ENCODE peak calls at places on chromosomes 12 and 14, in four cellular contexts. U is HepG2, X is GM12878, I is H1. O is an unnamed sample.

GRCh38 chr14:74038015-74038859 is 19.1 kb downstream of the BBOF1 start:
- DNase-seq in X (no peak), I (no peak), U (peak; percentile 67), O (peak; percentile 33)

GRCh38 chr14:48536318-48536717 is 860.9 kb upstream of the MDGA2 start:
- DNase-seq in X (no peak), U (peak; percentile 4), I (peak; percentile 19), O (peak; percentile 6)

GRCh38 chr12:96047151-96047620 is 11.8 kb upstream of the LTA4H start:
- DNase-seq in X (no peak), I (no peak), U (no peak), O (no peak)

GRCh38 chr12:12924169-12924568 is 27.8 kb downstream of the GPRC5D start:
- DNase-seq in X (no peak), U (no peak), I (no peak), O (no peak)

GRCh38 chr14:74630881-74631690 is 19.0 kb upstream of the LTBP2 start:
- DNase-seq in I (no peak), X (no peak), U (no peak), O (no peak)

GRCh38 chr12:124509676-124510300 is 57.6 kb downstream of the NCOR2 start:
- DNase-seq in I (no peak), U (peak; percentile 86), X (no peak), O (no peak)

GRCh38 chr14:100290607-100291304 is 15.5 kb downstream of the SLC25A29 start:
- DNase-seq in U (peak; percentile 86), X (no peak), I (no peak), O (no peak)

GRCh38 chr12:121793501-121793835 is at the start of gene RHOF:
- DNase-seq in I (no peak), U (no peak), X (no peak), O (peak; percentile 63)

GRCh38 chr12:62631531-62632520 is 165.2 kb downstream of the MON2 start:
- DNase-seq in U (peak; percentile 25), X (no peak), I (no peak), O (no peak)

GRCh38 chr14:64970776-64971451 is 1.2 kb downstream of the RAB15 start:
- DNase-seq in X (no peak), I (no peak), U (no peak), O (no peak)

GRCh38 chr14:68479247-68479646 is 313.6 kb downstream of the ZFP36L1 start:
- DNase-seq in U (no peak), X (no peak), I (no peak), O (no peak)

GRCh38 chr14:64337901-64338615 is 43.9 kb upstream of the ESR2 start:
- DNase-seq in I (peak; percentile 19), U (peak; percentile 47), X (no peak), O (peak; percentile 57)

GRCh38 chr12:38697290-38697689 is 208.1 kb downstream of the CPNE8 start:
- DNase-seq in U (no peak), X (no peak), I (no peak), O (no peak)

GRCh38 chr14:23446291-23446851 is 10.9 kb upstream of the MYH7 start:
- DNase-seq in U (no peak), X (no peak), I (no peak), O (peak; percentile 2)

GRCh38 chr12:54360717-54361456 is 3.4 kb downstream of the GPR84 start:
- DNase-seq in X (no peak), I (peak; percentile 66), U (peak; percentile 82), O (peak; percentile 73)

GRCh38 chr12:124387510-124387855 is 92.6 kb downstream of the RFLNA start:
- DNase-seq in X (no peak), U (peak; percentile 37), I (no peak), O (no peak)

GRCh38 chr12:49673446-49674317 is 33.5 kb downstream of the FMNL3 start:
- DNase-seq in I (no peak), U (peak; percentile 47), X (no peak), O (no peak)

GRCh38 chr12:89080797-89081470 is 271.4 kb downstream of the DUSP6 start:
- DNase-seq in U (no peak), X (no peak), I (no peak), O (no peak)

GRCh38 chr14:23364604-23365352 is at the start of gene EFS:
- DNase-seq in U (no peak), I (no peak), X (no peak), O (no peak)

GRCh38 chr12:25775968-25776367 is 182.5 kb upstream of the RASSF8 start:
- DNase-seq in X (no peak), U (no peak), I (no peak), O (peak; percentile 10)

GRCh38 chr14:23119362-23120327 is 590 bp upstream of the CEBPE start:
- DNase-seq in I (no peak), X (no peak), U (no peak), O (no peak)

GRCh38 chr12:123264642-123265041 is 7.0 kb downstream of the CDK2AP1 start:
- DNase-seq in X (no peak), U (peak; percentile 39), I (no peak), O (peak; percentile 32)

GRCh38 chr12:75305412-75306332 is 24.5 kb downstream of the CAPS2 start:
- DNase-seq in U (no peak), X (no peak), I (no peak), O (no peak)

GRCh38 chr14:56514663-56515371 is 64.8 kb upstream of the TMEM260 start:
- DNase-seq in I (no peak), X (no peak), U (no peak), O (no peak)

GRCh38 chr14:63852271-63852816 is 460 bp upstream of the SYNE2 start:
- DNase-seq in U (no peak), I (no peak), X (no peak), O (no peak)

GRCh38 chr12:109432842-109433304 is 44.2 kb downstream of the KCTD10 start:
- DNase-seq in X (no peak), U (peak; percentile 69), I (peak; percentile 70), O (peak; percentile 71)

GRCh38 chr14:91418387-91419043 is 895 bp upstream of the CCDC88C start:
- DNase-seq in X (no peak), I (peak; percentile 39), U (peak; percentile 38), O (peak; percentile 66)

GRCh38 chr14:71236430-71236829 is 329.2 kb downstream of the PCNX1 start:
- DNase-seq in U (no peak), I (no peak), X (no peak), O (no peak)

GRCh38 chr12:121034906-121035305 is 4.1 kb downstream of the OASL start:
- DNase-seq in U (no peak), I (no peak), X (no peak), O (no peak)

GRCh38 chr14:23071244-23071974 is 14.1 kb upstream of the CDH24 start:
- DNase-seq in I (peak; percentile 82), X (peak; percentile 45), U (peak; percentile 94), O (peak; percentile 89)

GRCh38 chr14:87461704-87462103 is 531.3 kb downstream of the GALC start:
- DNase-seq in X (no peak), U (no peak), I (no peak), O (no peak)

DNA sequence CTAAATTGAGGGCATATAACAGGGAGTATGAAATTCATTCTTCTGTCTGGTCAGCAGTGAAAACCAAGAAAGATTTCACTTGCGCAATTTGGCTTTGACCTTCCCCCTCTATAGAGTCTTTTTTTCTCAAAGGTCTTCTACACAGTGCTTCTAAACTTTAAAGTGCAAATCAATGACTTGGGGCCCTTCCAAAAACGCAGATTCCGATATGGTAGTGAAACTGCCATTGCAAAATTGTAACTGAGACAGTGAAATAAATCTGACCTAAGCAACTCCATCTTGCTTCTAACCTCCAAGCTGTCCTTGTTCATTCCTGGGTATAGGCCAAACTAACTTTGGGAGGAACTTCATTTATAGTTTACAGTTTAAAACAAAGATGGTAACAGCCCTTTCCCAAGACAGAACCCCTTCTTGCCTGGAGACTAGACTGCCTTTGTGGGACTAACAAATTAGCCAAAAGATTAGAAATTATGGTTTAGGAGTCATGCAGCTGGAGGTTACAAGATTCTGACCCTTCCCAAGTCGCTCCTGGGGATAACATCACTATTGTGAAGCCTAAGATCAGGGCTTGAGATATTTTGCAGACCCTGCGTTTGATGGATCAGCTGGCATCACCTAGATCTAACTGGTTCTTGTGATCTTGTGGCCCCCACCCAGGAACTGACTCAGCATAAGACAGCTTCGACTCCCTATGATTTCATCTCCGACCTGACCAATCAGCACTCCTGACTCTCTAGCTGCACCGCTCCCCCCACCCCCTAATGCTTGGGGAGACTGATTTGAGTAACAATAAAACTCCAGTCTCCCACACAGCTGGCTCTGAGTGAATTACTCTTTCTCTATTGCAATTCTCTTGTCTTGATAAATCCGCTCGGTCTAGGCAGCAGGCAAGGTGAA is 5.0 kb downstream of the SLC25A21 start:
- DNase-seq in I (peak; percentile 60), X (no peak), U (no peak), O (no peak)
- TF ChIP-seq SUZ12 in I (no peak), X (no peak), U (no peak), O (no peak)

GRCh38 chr14:104130974-104131651 is 7.3 kb upstream of the KIF26A start:
- DNase-seq in I (no peak), U (peak; percentile 23), X (no peak), O (peak; percentile 60)
- TF ChIP-seq SP1 in I (no peak), U (no peak), X (no peak), O (no peak)

GRCh38 chr12:105204916-105205315 is 31.1 kb downstream of the APPL2 start:
- DNase-seq in I (no peak), X (no peak), U (no peak), O (no peak)
- TF ChIP-seq SUZ12 in I (no peak), X (no peak), U (no peak), O (no peak)

GRCh38 chr14:84937449-84937848 is 592.5 kb upstream of the FLRT2 start:
- DNase-seq in U (no peak), I (no peak), X (no peak), O (no peak)
- TF ChIP-seq SP1 in U (no peak), I (no peak), X (no peak), O (no peak)

DNA sequence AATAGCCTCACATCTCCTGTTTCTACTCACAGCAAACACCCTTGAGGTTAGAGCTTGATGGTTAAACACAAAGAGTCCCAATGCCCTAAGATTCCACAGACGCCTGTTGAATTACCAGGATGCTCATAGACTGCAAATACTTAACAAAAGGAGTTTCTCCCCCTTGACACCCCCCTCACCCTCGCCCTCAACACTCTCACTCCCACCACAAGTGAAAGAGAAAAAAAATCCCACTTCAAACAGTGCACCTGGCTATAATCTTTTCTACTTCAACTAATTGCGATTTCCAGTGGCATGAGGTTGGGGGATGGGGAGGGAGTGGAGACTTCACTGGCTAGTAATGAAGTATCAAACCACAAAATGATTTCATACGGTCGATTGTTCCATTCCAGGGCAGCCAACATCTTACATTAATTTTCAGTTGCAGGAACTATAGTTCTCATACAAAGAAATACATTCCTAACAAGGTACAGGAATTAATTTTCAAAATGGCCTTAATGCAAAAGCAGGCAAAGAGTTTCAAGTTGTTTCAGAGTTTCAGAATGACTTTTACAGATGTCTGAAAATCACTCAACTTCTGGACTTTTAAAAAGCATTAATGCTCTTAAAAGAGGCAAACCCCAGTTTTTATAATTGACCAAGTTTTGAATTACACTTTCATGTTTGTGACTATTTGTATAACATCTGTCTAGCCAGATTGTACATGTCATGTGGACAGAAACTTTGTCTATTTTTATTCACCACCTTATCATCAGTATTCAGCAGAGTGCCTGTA is 390.7 kb downstream of the C12orf75 start:
- DNase-seq in X (peak; percentile 38), I (no peak), U (no peak), O (no peak)
- TF ChIP-seq SUZ12 in X (no peak), I (no peak), U (no peak), O (no peak)

O was measured in HEK293T.